ENCODE peak calls at places on chromosomes 4 and X, in five cellular contexts. F is fibroblast of lung; O is Peyer's patch; B is thoracic aorta; X is CD8-positive, alpha-beta T cell. G is an unnamed sample.

GRCh38 chr4:111776546-111776945 is 368.7 kb upstream of the FAM241A start:
- DNase-seq in F (no peak), O (no peak), X (no peak), B (no peak), G (no peak)

GRCh38 chrX:131816551-131817136 is 206.5 kb upstream of the STK26 start:
- DNase-seq in O (no peak), B (no peak), F (no peak), X (peak; percentile 86), G (peak; percentile 26)

GRCh38 chrX:119870626-119871131 is 854 bp downstream of the RNF113A start:
- DNase-seq in O (no peak), F (peak; percentile 14), B (no peak), X (peak; percentile 52), G (peak; percentile 14)

GRCh38 chr4:124337874-124338273 is 374.7 kb downstream of the ANKRD50 start:
- DNase-seq in F (peak; percentile 56), B (no peak), O (no peak), X (no peak), G (no peak)

GRCh38 chrX:118569676-118570075 is 74.1 kb downstream of the DOCK11 start:
- DNase-seq in O (no peak), F (no peak), X (no peak), B (no peak), G (no peak)

GRCh38 chr4:126682250-126682649 is 950.5 kb upstream of the INTU start:
- DNase-seq in B (no peak), X (no peak), F (no peak), O (no peak), G (no peak)

GRCh38 chr4:128572778-128573241 is 236.7 kb upstream of the JADE1 start:
- DNase-seq in B (no peak), F (no peak), O (no peak), X (no peak), G (no peak)

GRCh38 chr4:72397314-72397713 is 171.7 kb downstream of the ADAMTS3 start:
- DNase-seq in O (no peak), X (no peak), F (peak; percentile 19), B (no peak), G (no peak)

GRCh38 chr4:41268024-41268423 is 11.3 kb downstream of the UCHL1 start:
- DNase-seq in O (no peak), B (no peak), F (peak; percentile 31), X (no peak), G (no peak)

GRCh38 chrX:1511829-1512228 is 25.2 kb downstream of the P2RY8 start:
- DNase-seq in X (no peak), F (no peak), O (no peak), B (no peak), G (no peak)

GRCh38 chr4:75644095-75644494 is 13.8 kb upstream of the CDKL2 start:
- DNase-seq in F (no peak), B (no peak), O (no peak), X (no peak), G (no peak)

GRCh38 chrX:38117485-38117884 is 103.2 kb downstream of the SRPX start:
- DNase-seq in X (no peak), F (peak; percentile 17), B (no peak), O (no peak), G (no peak)

GRCh38 chr4:174457468-174457867 is 64.8 kb downstream of the HPGD start:
- DNase-seq in F (peak; percentile 69), X (no peak), O (no peak), B (no peak), G (no peak)

GRCh38 chr4:77821775-77822174 is 2.6 kb upstream of the CNOT6L start:
- DNase-seq in X (no peak), F (no peak), O (no peak), B (no peak), G (no peak)

GRCh38 chr4:111854494-111855087 is 290.7 kb upstream of the FAM241A start:
- DNase-seq in B (no peak), X (no peak), O (no peak), F (peak; percentile 34), G (no peak)

GRCh38 chrX:68440940-68441339 is 7.6 kb upstream of the OPHN1 start:
- DNase-seq in X (no peak), F (peak; percentile 81), O (no peak), B (peak; percentile 8), G (no peak)

GRCh38 chr4:8303485-8304281 is 34.1 kb downstream of the HTRA3 start:
- DNase-seq in F (peak; percentile 90), B (no peak), O (peak; percentile 39), X (no peak), G (no peak)

GRCh38 chr4:75637176-75637575 is 6.8 kb upstream of the CDKL2 start:
- DNase-seq in X (no peak), O (no peak), F (peak; percentile 24), B (no peak), G (no peak)

GRCh38 chr4:185312699-185313098 is 83.0 kb downstream of the LRP2BP start:
- DNase-seq in B (no peak), X (no peak), O (no peak), F (no peak), G (no peak)

GRCh38 chrX:19881559-19881958 is 5.8 kb downstream of the SH3KBP1 start:
- DNase-seq in O (no peak), B (no peak), F (no peak), X (no peak), G (no peak)

GRCh38 chr4:53818112-53818511 is 226.8 kb upstream of the LNX1 start:
- DNase-seq in B (no peak), F (peak; percentile 36), O (no peak), X (no peak), G (no peak)

GRCh38 chrX:116490091-116490490 is 27.3 kb upstream of the CT83 start:
- DNase-seq in B (no peak), O (no peak), X (no peak), F (peak; percentile 2), G (no peak)

GRCh38 chr4:40448875-40449274 is 113.7 kb downstream of the CHRNA9 start:
- DNase-seq in B (no peak), F (no peak), X (no peak), O (peak; percentile 62), G (no peak)

GRCh38 chrX:127782904-127783303 is 269.3 kb downstream of the ACTRT1 start:
- DNase-seq in B (no peak), O (no peak), F (no peak), X (no peak), G (no peak)
- TF ChIP-seq CTCF in B (no peak), O (no peak), F (no peak), X (no peak), G (no peak)

DNA sequence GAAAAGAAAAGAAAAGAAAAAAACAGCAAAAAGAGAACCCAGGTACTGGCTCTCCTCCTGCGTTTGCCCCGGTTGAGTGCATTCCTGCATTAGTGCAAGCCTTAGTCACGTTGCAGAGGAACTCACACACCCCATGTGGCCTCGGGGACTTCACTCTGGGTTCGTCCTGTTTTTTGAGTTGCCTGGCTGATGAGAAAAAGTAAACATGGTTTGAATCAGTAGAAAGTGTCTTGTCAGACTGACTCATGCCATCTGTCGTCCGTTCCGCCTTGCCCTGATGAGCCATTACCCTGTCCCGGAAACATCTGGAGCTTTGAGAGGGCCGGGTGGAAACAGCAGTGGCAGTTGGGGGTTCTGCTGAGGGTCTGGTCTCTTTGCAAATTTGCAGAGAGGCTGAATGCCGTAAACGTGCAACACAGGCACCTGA is 16.3 kb downstream of the CD99 start:
- DNase-seq in F (peak; percentile 86), X (peak; percentile 64), B (peak; percentile 33), O (peak; percentile 70), G (peak; percentile 51)
- TF ChIP-seq CTCF in F (no peak), X (no peak), B (no peak), O (no peak), G (no peak)

DNA sequence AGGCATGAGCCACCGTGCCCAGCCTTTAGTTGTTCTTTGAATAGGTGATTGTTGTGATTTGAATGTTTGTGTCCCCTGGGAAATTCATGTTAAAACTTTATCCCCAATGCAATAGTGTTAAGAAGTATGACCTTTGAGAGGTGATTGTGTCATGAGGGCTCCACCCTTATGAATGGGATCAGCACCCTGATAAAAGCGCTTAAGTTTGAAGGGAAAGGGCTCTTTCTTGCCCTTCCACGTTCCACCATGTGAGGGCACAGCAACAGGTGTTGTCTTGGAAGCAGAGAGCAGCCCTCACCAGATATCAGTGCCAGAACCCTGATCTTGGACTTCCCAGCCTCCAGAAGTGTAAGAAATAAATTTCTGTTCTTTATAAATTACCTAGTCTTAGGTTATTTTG is 33.7 kb upstream of the RP2 start:
- DNase-seq in B (no peak), X (no peak), F (peak; percentile 12), O (no peak), G (no peak)
- TF ChIP-seq CTCF in B (no peak), X (no peak), F (no peak), O (peak; percentile 21), G (no peak)

GRCh38 chr4:55318541-55319129 is 27.4 kb upstream of the SRD5A3 start:
- DNase-seq in B (no peak), X (no peak), O (no peak), F (no peak), G (no peak)

GRCh38 chr4:55318135-55318534 is 27.9 kb upstream of the SRD5A3 start:
- DNase-seq in B (no peak), O (no peak), X (no peak), F (no peak), G (no peak)

GRCh38 chr4:55323375-55323774 is 22.7 kb upstream of the SRD5A3 start:
- DNase-seq in O (no peak), B (no peak), F (no peak), X (no peak), G (no peak)

GRCh38 chr4:55326629-55327028 is 19.4 kb upstream of the SRD5A3 start:
- DNase-seq in O (no peak), F (no peak), X (no peak), B (no peak), G (no peak)

GRCh38 chr4:55321707-55322264 is 24.3 kb upstream of the SRD5A3 start:
- DNase-seq in F (peak; percentile 87), O (no peak), B (peak; percentile 51), X (no peak), G (no peak)
- TF ChIP-seq CTCF in F (peak; percentile 51), O (peak; percentile 53), B (peak; percentile 64), X (peak; percentile 47), G (no peak)

DNA sequence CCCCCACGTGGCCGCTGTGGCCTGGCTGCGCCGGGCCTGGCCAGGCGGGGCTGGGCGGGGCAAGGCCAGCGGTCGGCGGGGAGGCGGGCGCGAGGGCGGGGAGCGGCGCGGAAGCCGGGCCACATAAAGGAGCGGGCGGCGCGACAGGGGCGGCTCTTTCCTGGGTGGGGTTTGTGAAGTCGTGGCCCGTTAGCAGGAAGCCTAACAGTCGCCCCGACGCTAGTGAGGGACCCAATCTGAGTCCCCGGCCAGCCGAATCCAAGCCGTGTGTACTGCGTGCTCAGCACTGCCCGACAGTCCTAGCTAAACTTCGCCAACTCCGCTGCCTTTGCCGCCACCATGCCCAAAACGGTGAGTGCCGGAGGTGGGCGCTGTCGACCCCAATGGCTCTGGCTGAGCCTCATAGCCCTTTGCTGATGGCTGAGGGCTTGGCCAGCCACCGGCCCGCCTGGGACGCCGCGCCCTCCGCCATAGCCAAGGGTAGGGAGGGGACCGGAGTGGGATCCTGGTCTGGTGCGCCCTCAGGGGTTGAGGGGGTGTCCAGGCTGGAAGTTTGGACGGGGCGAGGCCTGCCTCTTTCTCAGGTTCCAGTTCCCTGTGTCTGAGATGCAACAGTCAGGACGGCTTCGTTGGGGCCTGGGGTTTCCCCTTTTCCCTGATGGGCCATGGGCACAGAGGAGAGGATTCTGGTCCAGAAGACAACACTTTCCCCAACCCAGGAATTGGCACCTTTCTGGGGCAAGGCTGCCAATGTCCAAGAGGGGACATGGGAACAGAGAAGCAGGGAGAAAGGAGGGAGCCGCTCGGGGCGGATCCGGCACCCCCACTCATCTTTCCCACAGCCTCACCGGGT is at the start of gene MSN:
- DNase-seq in X (peak; percentile 82), O (peak; percentile 64), B (no peak), F (peak; percentile 54), G (peak; percentile 63)
- TF ChIP-seq CTCF in X (no peak), O (no peak), B (no peak), F (no peak), G (no peak)

G was measured in activated B cell treated with CpG ODN at 0.5 μM for 24 hours.